ENCODE peak calls at places on chromosomes 2 and 18, in nine cellular contexts. R is RWPE2; T is T-helper 2 cell; Z is mucosa of gallbladder; K is activated CD4-positive, alpha-beta T cell treated with anti-CD3 and anti-CD28 coated beads, Interleukin-2, amount 50 U/mL, for 24 hours; A is midbrain; B is T follicular helper cell; I is RWPE1; L is GM06990. M is an unnamed sample.
A peak's percentile ranks its signal among the peaks of the same experiment; 100 is the strongest.

GRCh38 chr18:604771-605170 is 8.0 kb downstream of the CLUL1 start:
- DNase-seq in R (no peak), T (no peak), Z (no peak), K (no peak), A (no peak), B (no peak), I (no peak), L (no peak), M (no peak)

GRCh38 chr18:8779251-8779650 is 73.9 kb downstream of the MTCL1 start:
- DNase-seq in R (no peak), T (no peak), Z (no peak), K (no peak), A (no peak), B (no peak), I (no peak), L (no peak), M (no peak)

GRCh38 chr2:40358783-40359182 is 93.1 kb downstream of the SLC8A1 start:
- DNase-seq in R (no peak), T (no peak), Z (no peak), K (no peak), A (no peak), B (no peak), I (no peak), L (no peak), M (no peak)

GRCh38 chr2:152874955-152875354 is 156.5 kb downstream of the ARL6IP6 start:
- DNase-seq in R (no peak), T (no peak), Z (no peak), K (no peak), A (no peak), B (no peak), I (no peak), L (no peak), M (no peak)

GRCh38 chr2:133286326-133286922 is 281.8 kb downstream of the NCKAP5 start:
- DNase-seq in R (no peak), T (no peak), Z (no peak), K (no peak), A (no peak), B (no peak), I (no peak), L (no peak), M (no peak)

GRCh38 chr2:36734304-36734703 is 37.8 kb downstream of the VIT start:
- DNase-seq in R (no peak), T (no peak), Z (no peak), K (no peak), A (no peak), B (no peak), I (no peak), L (no peak), M (no peak)

GRCh38 chr2:128832946-128833560 is 514.4 kb upstream of the HS6ST1 start:
- DNase-seq in R (no peak), T (no peak), Z (no peak), K (no peak), A (no peak), B (no peak), I (no peak), L (no peak), M (no peak)

GRCh38 chr2:3243804-3244203 is 133.8 kb downstream of the EIPR1 start:
- DNase-seq in R (no peak), T (no peak), Z (no peak), K (no peak), A (no peak), B (no peak), I (no peak), L (no peak), M (no peak)

GRCh38 chr2:149428783-149429182 is 98.4 kb downstream of the LYPD6 start:
- DNase-seq in R (no peak), T (no peak), Z (no peak), K (no peak), A (no peak), B (no peak), I (no peak), L (no peak), M (no peak)

GRCh38 chr2:85264471-85264870 is 63.3 kb downstream of the TGOLN2 start:
- DNase-seq in R (no peak), T (no peak), Z (no peak), K (no peak), A (no peak), B (no peak), I (no peak), L (no peak), M (no peak)

GRCh38 chr2:106053116-106053515 is 141.0 kb downstream of the UXS1 start:
- DNase-seq in R (no peak), T (peak; percentile 32), Z (no peak), K (no peak), A (no peak), B (no peak), I (peak; percentile 73), L (no peak), M (no peak)

GRCh38 chr2:63981702-63982103 is 37.5 kb downstream of the VPS54 start:
- DNase-seq in R (no peak), T (no peak), Z (no peak), K (no peak), A (no peak), B (no peak), I (no peak), L (no peak), M (no peak)

GRCh38 chr2:65382323-65382722 is 50.1 kb downstream of the SPRED2 start:
- DNase-seq in R (no peak), T (no peak), Z (no peak), K (no peak), A (no peak), B (no peak), I (no peak), L (no peak), M (no peak)

GRCh38 chr18:70671889-70672551 is 383.2 kb downstream of the SOCS6 start:
- DNase-seq in R (no peak), T (peak; percentile 27), Z (no peak), K (no peak), A (no peak), B (peak; percentile 24), I (no peak), L (no peak), M (no peak)

GRCh38 chr18:3610188-3610708 is 160.3 kb downstream of the TGIF1 start:
- DNase-seq in R (no peak), T (no peak), Z (no peak), K (no peak), A (no peak), B (no peak), I (no peak), L (no peak), M (no peak)

GRCh38 chr18:75407468-75408437 is 19.8 kb downstream of the SMIM21 start:
- DNase-seq in R (no peak), T (no peak), Z (no peak), K (no peak), A (no peak), B (no peak), I (no peak), L (no peak), M (no peak)

GRCh38 chr2:228303960-228304359 is 122.5 kb upstream of the SPHKAP start:
- DNase-seq in R (no peak), T (no peak), Z (no peak), K (no peak), A (no peak), B (no peak), I (no peak), L (no peak), M (no peak)

GRCh38 chr18:25621144-25621543 is 269.2 kb upstream of the ZNF521 start:
- DNase-seq in R (no peak), T (no peak), Z (no peak), K (no peak), A (no peak), B (no peak), I (no peak), L (no peak), M (no peak)

M was measured in GM20000.